ENCODE peak calls at places on chromosome 5, in nine cellular contexts. C, P, L, U, F, Q, S, A and N are unnamed samples.
A peak's percentile ranks its signal among the peaks of the same experiment; 100 is the strongest.

GRCh38 chr5:11143456-11144267 is 382.6 kb upstream of the DAP start:
- DNase-seq in C (no peak), F (no peak), S (peak; percentile 25), A (no peak), U (no peak), Q (no peak), L (no peak), P (no peak), N (peak; percentile 51)

GRCh38 chr5:95446009-95446408 is 54.8 kb downstream of the FAM81B start:
- DNase-seq in F (no peak), A (no peak), P (no peak), Q (no peak), L (peak; percentile 66), S (peak; percentile 86), U (no peak), C (no peak), N (peak; percentile 88)

GRCh38 chr5:150172147-150172546 is 5.6 kb downstream of the CDX1 start:
- DNase-seq in F (no peak), P (no peak), A (no peak), S (no peak), L (no peak), U (no peak), Q (no peak), C (no peak), N (no peak)

GRCh38 chr5:164809831-164810230 is 1304.4 kb downstream of the MAT2B start:
- DNase-seq in L (no peak), P (no peak), Q (no peak), A (no peak), C (no peak), U (no peak), F (no peak), S (peak; percentile 79), N (peak; percentile 78)

GRCh38 chr5:56298329-56298962 is 65.3 kb upstream of the ANKRD55 start:
- DNase-seq in F (no peak), A (no peak), U (no peak), P (no peak), C (no peak), S (no peak), L (no peak), Q (no peak), N (no peak)

GRCh38 chr5:141182248-141182647 is at the start of gene PCDHB16:
- DNase-seq in L (peak; percentile 19), P (no peak), F (no peak), C (peak; percentile 24), S (peak; percentile 39), A (no peak), U (no peak), Q (no peak), N (peak; percentile 28)

GRCh38 chr5:106454651-106455415 is 1215.9 kb downstream of the EFNA5 start:
- DNase-seq in C (peak; percentile 55), F (no peak), S (peak; percentile 95), P (no peak), Q (no peak), U (no peak), A (no peak), L (peak; percentile 2), N (peak; percentile 53)

GRCh38 chr5:16534280-16534679 is 68.7 kb upstream of the ZNF622 start:
- DNase-seq in A (no peak), S (no peak), Q (no peak), F (no peak), L (no peak), C (no peak), P (no peak), U (no peak), N (no peak)

GRCh38 chr5:1448511-1449011 is 3.3 kb upstream of the SLC6A3 start:
- DNase-seq in Q (peak; percentile 10), U (no peak), A (no peak), S (no peak), F (no peak), C (no peak), L (no peak), P (peak; percentile 53), N (no peak)

GRCh38 chr5:4738298-4738697 is 401.8 kb upstream of the ADAMTS16 start:
- DNase-seq in Q (no peak), U (no peak), P (no peak), S (no peak), F (no peak), L (no peak), C (no peak), A (no peak), N (no peak)

GRCh38 chr5:91016954-91017690 is 366.0 kb downstream of the ARRDC3 start:
- DNase-seq in U (no peak), S (no peak), F (no peak), A (no peak), C (no peak), L (no peak), Q (no peak), P (no peak), N (peak; percentile 70)

GRCh38 chr5:122415481-122416120 is 103.6 kb downstream of the SNCAIP start:
- DNase-seq in C (peak; percentile 51), P (no peak), L (peak; percentile 2), F (peak; percentile 67), U (no peak), Q (peak; percentile 49), S (peak; percentile 65), A (no peak), N (peak; percentile 86)

GRCh38 chr5:172683696-172684464 is 42.8 kb downstream of the NEURL1B start:
- DNase-seq in Q (no peak), P (no peak), U (no peak), A (peak; percentile 64), F (no peak), L (no peak), S (no peak), C (no peak), N (peak; percentile 46)

GRCh38 chr5:174273325-174273724 is 227.8 kb downstream of the NSG2 start:
- DNase-seq in S (no peak), U (no peak), A (no peak), C (no peak), P (no peak), F (no peak), L (no peak), Q (no peak), N (no peak)

GRCh38 chr5:179264641-179265528 is 80.4 kb downstream of the ADAMTS2 start:
- DNase-seq in P (peak; percentile 49), A (no peak), S (no peak), L (no peak), U (no peak), C (no peak), Q (peak; percentile 24), F (peak; percentile 35), N (no peak)

GRCh38 chr5:61298066-61298465 is 34.0 kb upstream of the ZSWIM6 start:
- DNase-seq in A (no peak), Q (no peak), U (no peak), S (no peak), L (no peak), P (no peak), C (no peak), F (no peak), N (no peak)